ENCODE peak calls at places on chromosome 13, in five cellular contexts. One of them, this sample, is unnamed.

GRCh38 chr13:51125495-51126226 is 14.6 kb upstream of the C13orf42 start:
- DNase-seq in HEK293T: peak; percentile 79
- DNase-seq in A549: peak; percentile 69
- DNase-seq in HepG2: peak; percentile 63
- DNase-seq in K562: peak; percentile 25
- DNase-seq in this sample: peak; percentile 54

GRCh38 chr13:76936736-76937135 is 11.6 kb upstream of the ACOD1 start:
- DNase-seq in HepG2: no peak
- DNase-seq in HEK293T: no peak
- DNase-seq in K562: no peak
- DNase-seq in A549: no peak
- DNase-seq in this sample: no peak

GRCh38 chr13:28609936-28610335 is 49.0 kb upstream of the POMP start:
- DNase-seq in A549: no peak
- DNase-seq in HEK293T: no peak
- DNase-seq in HepG2: no peak
- DNase-seq in K562: no peak
- DNase-seq in this sample: peak; percentile 87

GRCh38 chr13:73870970-73871935 is 263.0 kb downstream of the KLF12 start:
- DNase-seq in HepG2: no peak
- DNase-seq in A549: no peak
- DNase-seq in K562: no peak
- DNase-seq in HEK293T: peak; percentile 54
- DNase-seq in this sample: peak; percentile 96

GRCh38 chr13:35917252-35917941 is 213.8 kb downstream of the DCLK1 start:
- DNase-seq in HEK293T: no peak
- DNase-seq in K562: no peak
- DNase-seq in A549: no peak
- DNase-seq in HepG2: no peak
- DNase-seq in this sample: no peak

GRCh38 chr13:76292031-76292430 is 594.2 kb downstream of the KCTD12 start:
- DNase-seq in HEK293T: no peak
- DNase-seq in HepG2: no peak
- DNase-seq in A549: no peak
- DNase-seq in K562: no peak
- DNase-seq in this sample: no peak

GRCh38 chr13:74487091-74487722 is 353.0 kb upstream of the KLF12 start:
- DNase-seq in HEK293T: no peak
- DNase-seq in K562: no peak
- DNase-seq in A549: no peak
- DNase-seq in HepG2: no peak
- DNase-seq in this sample: no peak

GRCh38 chr13:39144941-39145533 is 106.8 kb downstream of the NHLRC3 start:
- DNase-seq in HEK293T: peak; percentile 68
- DNase-seq in A549: peak; percentile 52
- DNase-seq in K562: peak; percentile 17
- DNase-seq in HepG2: no peak
- DNase-seq in this sample: peak; percentile 70

GRCh38 chr13:39417131-39417530 is 185.9 kb downstream of the LHFPL6 start:
- DNase-seq in HEK293T: peak; percentile 33
- DNase-seq in A549: no peak
- DNase-seq in HepG2: no peak
- DNase-seq in K562: no peak
- DNase-seq in this sample: no peak

GRCh38 chr13:20118268-20119140 is 42.3 kb downstream of the GJA3 start:
- DNase-seq in HepG2: no peak
- DNase-seq in A549: peak; percentile 68
- DNase-seq in HEK293T: peak; percentile 11
- DNase-seq in K562: peak; percentile 85
- DNase-seq in this sample: no peak

GRCh38 chr13:66795636-66796035 is 434.5 kb downstream of the PCDH9 start:
- DNase-seq in K562: no peak
- DNase-seq in A549: no peak
- DNase-seq in HEK293T: no peak
- DNase-seq in HepG2: no peak
- DNase-seq in this sample: no peak

DNA sequence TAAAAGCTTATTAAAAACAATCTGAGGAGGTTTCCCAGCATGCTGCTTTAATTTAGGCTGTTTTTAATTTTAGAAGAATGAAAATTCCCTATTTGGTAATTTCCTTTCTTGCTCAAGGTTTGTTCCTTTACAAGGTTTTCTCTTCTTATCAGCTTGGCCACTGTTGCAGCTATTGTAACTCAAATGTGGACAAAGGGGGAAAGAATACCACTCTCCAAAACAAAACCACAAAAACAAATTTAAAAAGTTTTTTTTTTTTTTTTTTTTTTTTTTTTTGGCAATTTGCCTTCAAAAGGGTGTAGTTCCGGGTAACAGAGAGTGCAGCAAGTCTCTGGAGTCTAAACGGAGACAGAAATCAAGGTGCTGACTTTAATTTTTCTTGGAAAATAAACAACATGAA is 306.4 kb upstream of the ARGLU1 start:
- DNase-seq in HEK293T: no peak
- DNase-seq in HepG2: no peak
- DNase-seq in A549: no peak
- DNase-seq in K562: no peak
- DNase-seq in this sample: no peak
- TF ChIP-seq BHLHE40 in HEK293T: no peak
- TF ChIP-seq BHLHE40 in HepG2: no peak
- TF ChIP-seq BHLHE40 in A549: no peak
- TF ChIP-seq BHLHE40 in K562: no peak
- TF ChIP-seq BHLHE40 in this sample: no peak

GRCh38 chr13:97945342-97945741 is 8.1 kb upstream of the IPO5 start:
- DNase-seq in HepG2: no peak
- DNase-seq in HEK293T: no peak
- DNase-seq in K562: no peak
- DNase-seq in A549: no peak
- DNase-seq in this sample: peak; percentile 48
- TF ChIP-seq BHLHE40 in HepG2: no peak
- TF ChIP-seq BHLHE40 in HEK293T: no peak
- TF ChIP-seq BHLHE40 in K562: no peak
- TF ChIP-seq BHLHE40 in A549: no peak
- TF ChIP-seq BHLHE40 in this sample: no peak

GRCh38 chr13:25912961-25913360 is 138.9 kb downstream of the SHISA2 start:
- DNase-seq in HEK293T: no peak
- DNase-seq in A549: no peak
- DNase-seq in HepG2: no peak
- DNase-seq in K562: no peak
- DNase-seq in this sample: no peak

GRCh38 chr13:25906211-25906661 is 145.6 kb downstream of the SHISA2 start:
- DNase-seq in K562: no peak
- DNase-seq in A549: no peak
- DNase-seq in HepG2: no peak
- DNase-seq in HEK293T: no peak
- DNase-seq in this sample: no peak

GRCh38 chr13:25908390-25908789 is 143.4 kb downstream of the SHISA2 start:
- DNase-seq in HEK293T: no peak
- DNase-seq in HepG2: no peak
- DNase-seq in A549: no peak
- DNase-seq in K562: no peak
- DNase-seq in this sample: no peak

GRCh38 chr13:25910243-25910642 is 141.6 kb downstream of the SHISA2 start:
- DNase-seq in HepG2: no peak
- DNase-seq in A549: no peak
- DNase-seq in K562: no peak
- DNase-seq in HEK293T: no peak
- DNase-seq in this sample: no peak

DNA sequence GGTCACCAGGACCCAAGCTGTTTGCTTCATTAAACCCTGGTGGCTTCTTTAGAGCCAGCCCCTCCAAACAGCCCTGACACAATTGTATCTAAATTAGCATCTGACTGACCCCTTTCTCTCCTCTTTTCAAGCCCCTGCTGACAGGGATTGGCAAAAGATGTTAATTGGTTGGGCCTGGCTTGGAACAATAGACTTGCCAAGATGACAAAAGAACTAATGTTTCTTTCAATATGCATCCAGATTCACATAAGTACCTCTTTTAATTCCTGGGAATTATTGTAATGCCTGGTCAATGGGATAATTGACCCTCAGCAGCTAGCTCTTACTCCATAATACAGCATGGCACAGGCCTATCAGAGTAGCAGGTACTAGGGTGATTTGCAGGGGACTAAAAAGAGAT is 140.8 kb downstream of the SHISA2 start:
- DNase-seq in HEK293T: no peak
- DNase-seq in K562: no peak
- DNase-seq in HepG2: no peak
- DNase-seq in A549: no peak
- DNase-seq in this sample: no peak
- TF ChIP-seq BHLHE40 in HEK293T: no peak
- TF ChIP-seq BHLHE40 in K562: no peak
- TF ChIP-seq BHLHE40 in HepG2: no peak
- TF ChIP-seq BHLHE40 in A549: no peak
- TF ChIP-seq BHLHE40 in this sample: no peak

DNA sequence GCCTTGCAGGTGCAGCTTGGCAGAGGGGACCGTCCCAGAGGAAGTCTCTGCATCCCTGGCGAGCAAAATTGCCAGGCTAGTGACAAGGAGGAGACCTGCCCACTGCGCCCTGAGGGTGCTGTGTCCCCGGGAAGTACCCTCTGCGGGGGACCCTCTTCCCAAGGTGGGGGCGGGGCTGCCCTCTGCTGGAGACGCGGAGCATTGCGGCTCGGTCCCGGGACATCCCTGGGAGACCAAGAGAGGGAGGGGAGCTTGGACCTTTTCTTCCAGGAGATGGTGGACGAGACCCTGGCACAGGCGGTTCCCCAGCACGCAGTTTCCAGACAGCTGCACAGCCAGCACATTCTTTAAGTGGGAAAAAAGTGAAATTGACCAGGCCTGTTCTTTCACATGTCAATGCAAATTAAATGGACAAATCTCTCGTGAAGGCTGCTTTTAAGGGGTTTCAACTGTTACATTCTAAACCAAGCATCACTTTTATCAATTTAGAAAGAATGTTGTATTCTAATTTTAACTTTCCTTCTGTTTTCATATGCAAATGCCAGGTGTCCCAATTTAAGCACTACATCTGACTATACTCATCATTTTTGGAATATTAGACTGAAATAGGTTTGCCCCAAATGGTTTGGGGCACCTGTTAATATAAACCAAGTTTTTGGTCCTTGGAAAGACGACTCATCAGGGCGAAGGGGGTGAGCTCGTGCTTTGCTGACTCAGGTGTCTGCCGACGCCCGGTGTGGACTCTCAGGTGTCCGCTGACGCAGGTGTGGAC is 60.7 kb downstream of the MCF2L start:
- DNase-seq in K562: peak; percentile 81
- DNase-seq in HEK293T: peak; percentile 56
- DNase-seq in HepG2: peak; percentile 25
- DNase-seq in A549: peak; percentile 8
- DNase-seq in this sample: no peak
- TF ChIP-seq BHLHE40 in K562: no peak
- TF ChIP-seq BHLHE40 in HEK293T: no peak
- TF ChIP-seq BHLHE40 in HepG2: no peak
- TF ChIP-seq BHLHE40 in A549: no peak
- TF ChIP-seq BHLHE40 in this sample: no peak

GRCh38 chr13:52665325-52665724 is 12.7 kb downstream of the SUGT1 start:
- DNase-seq in A549: peak; percentile 10
- DNase-seq in HepG2: peak; percentile 15
- DNase-seq in K562: peak; percentile 8
- DNase-seq in HEK293T: no peak
- DNase-seq in this sample: peak; percentile 16
- TF ChIP-seq BHLHE40 in A549: no peak
- TF ChIP-seq BHLHE40 in HepG2: no peak
- TF ChIP-seq BHLHE40 in K562: no peak
- TF ChIP-seq BHLHE40 in HEK293T: no peak
- TF ChIP-seq BHLHE40 in this sample: no peak

GRCh38 chr13:93900735-93901134 is 578.7 kb downstream of the DCT start:
- DNase-seq in HepG2: no peak
- DNase-seq in A549: no peak
- DNase-seq in K562: no peak
- DNase-seq in HEK293T: no peak
- DNase-seq in this sample: peak; percentile 67
- TF ChIP-seq BHLHE40 in HepG2: no peak
- TF ChIP-seq BHLHE40 in A549: no peak
- TF ChIP-seq BHLHE40 in K562: no peak
- TF ChIP-seq BHLHE40 in HEK293T: no peak
- TF ChIP-seq BHLHE40 in this sample: no peak

GRCh38 chr13:90084684-90085290 is 1262.7 kb upstream of the MIR17HG start:
- DNase-seq in HEK293T: no peak
- DNase-seq in K562: no peak
- DNase-seq in A549: no peak
- DNase-seq in HepG2: no peak
- DNase-seq in this sample: no peak
- TF ChIP-seq BHLHE40 in HEK293T: no peak
- TF ChIP-seq BHLHE40 in K562: no peak
- TF ChIP-seq BHLHE40 in A549: no peak
- TF ChIP-seq BHLHE40 in HepG2: no peak
- TF ChIP-seq BHLHE40 in this sample: no peak

This sample was measured in IMR-90.